ENCODE peak calls at places on chromosomes 16 and 17, in seven cellular contexts. Q, S, H, L, U, T and A are unnamed samples.

GRCh38 chr16:87075319-87075860 is 241.8 kb downstream of the C16orf95 start:
- DNase-seq in Q (no peak), S (no peak), H (no peak), L (no peak), U (no peak), T (no peak), A (no peak)

GRCh38 chr17:4182043-4182442 is 39.0 kb downstream of the CYB5D2 start:
- DNase-seq in Q (peak; percentile 37), S (no peak), H (no peak), L (no peak), U (no peak), T (no peak), A (no peak)

GRCh38 chr16:3022208-3022696 is 1.5 kb downstream of the HCFC1R1 start:
- DNase-seq in Q (peak; percentile 98), S (peak; percentile 88), H (peak; percentile 88), L (peak; percentile 92), U (peak; percentile 91), T (peak; percentile 71), A (peak; percentile 75)

GRCh38 chr16:85829751-85830445 is 30.4 kb downstream of the COX4I1 start:
- DNase-seq in Q (no peak), S (peak; percentile 43), H (no peak), L (no peak), U (peak; percentile 46), T (no peak), A (no peak)

GRCh38 chr17:39753514-39754160 is 15.9 kb downstream of the GRB7 start:
- DNase-seq in Q (peak; percentile 90), S (peak; percentile 72), H (peak; percentile 67), L (no peak), U (peak; percentile 66), T (peak; percentile 67), A (no peak)

GRCh38 chr16:8859913-8860881 is 8.6 kb downstream of the CARHSP1 start:
- DNase-seq in Q (no peak), S (peak; percentile 43), H (no peak), L (no peak), U (no peak), T (no peak), A (no peak)

GRCh38 chr17:53462393-53462811 is 360.3 kb upstream of the KIF2B start:
- DNase-seq in Q (no peak), S (no peak), H (no peak), L (no peak), U (no peak), T (no peak), A (no peak)

GRCh38 chr16:3188925-3189825 is 1.2 kb downstream of the OR1F1 start:
- DNase-seq in Q (peak; percentile 94), S (no peak), H (peak; percentile 58), L (no peak), U (no peak), T (no peak), A (no peak)

GRCh38 chr17:77382356-77382911 is 241.7 kb downstream of the SEC14L1 start:
- DNase-seq in Q (peak; percentile 67), S (no peak), H (no peak), L (no peak), U (no peak), T (peak; percentile 29), A (no peak)

GRCh38 chr17:8488931-8489330 is 53.2 kb downstream of the NDEL1 start:
- DNase-seq in Q (peak; percentile 97), S (no peak), H (no peak), L (no peak), U (peak; percentile 52), T (no peak), A (peak; percentile 95)

GRCh38 chr17:29572691-29573557 is 4.4 kb downstream of the TP53I13 start:
- DNase-seq in Q (peak; percentile 99), S (peak; percentile 53), H (peak; percentile 47), L (peak; percentile 49), U (peak; percentile 80), T (peak; percentile 48), A (no peak)

GRCh38 chr17:2393954-2394749 is 6.7 kb downstream of the MNT start:
- DNase-seq in Q (peak; percentile 27), S (peak; percentile 44), H (peak; percentile 45), L (no peak), U (no peak), T (no peak), A (no peak)

GRCh38 chr16:83113317-83113716 is 486.5 kb downstream of the CDH13 start:
- DNase-seq in Q (peak; percentile 90), S (no peak), H (no peak), L (no peak), U (no peak), T (no peak), A (no peak)

GRCh38 chr16:85286970-85287814 is 174.9 kb upstream of the CIBAR2 start:
- DNase-seq in Q (no peak), S (no peak), H (no peak), L (no peak), U (peak; percentile 32), T (no peak), A (no peak)

GRCh38 chr17:81393684-81394376 is 1.4 kb upstream of the BAHCC1 start:
- DNase-seq in Q (peak; percentile 100), S (peak; percentile 100), H (peak; percentile 100), L (peak; percentile 100), U (peak; percentile 100), T (peak; percentile 21), A (peak; percentile 92)

GRCh38 chr16:937723-938122 is 33.1 kb downstream of the LMF1 start:
- DNase-seq in Q (peak; percentile 67), S (no peak), H (no peak), L (no peak), U (no peak), T (no peak), A (no peak)

GRCh38 chr16:10514369-10515055 is 65.9 kb downstream of the EMP2 start:
- DNase-seq in Q (peak; percentile 80), S (peak; percentile 37), H (peak; percentile 46), L (no peak), U (peak; percentile 31), T (peak; percentile 27), A (peak; percentile 27)

GRCh38 chr17:57782051-57782490 is 37.0 kb upstream of the CCDC182 start:
- DNase-seq in Q (no peak), S (no peak), H (no peak), L (no peak), U (peak; percentile 45), T (no peak), A (no peak)

DNA sequence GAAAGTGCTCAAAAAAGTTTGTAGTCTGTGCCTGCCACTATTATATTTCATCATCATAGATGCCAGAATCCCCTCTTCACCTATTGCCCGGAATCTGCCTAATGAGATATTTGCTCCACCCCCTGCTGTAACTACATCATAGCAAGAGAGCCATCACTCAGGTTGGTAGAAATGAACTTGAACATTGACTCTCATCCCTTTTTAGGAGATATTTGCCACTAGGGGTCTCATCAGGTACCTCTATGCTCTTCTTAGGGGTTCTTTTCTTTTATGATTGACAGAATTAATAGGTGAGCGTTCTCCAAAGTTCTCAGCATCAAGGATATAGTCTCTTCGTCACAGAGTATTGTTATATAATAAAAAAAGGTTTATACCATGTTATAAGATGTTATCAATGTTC is 20.0 kb downstream of the ANKS4B start:
- DNase-seq in Q (no peak), S (no peak), H (no peak), L (no peak), U (no peak), T (no peak), A (no peak)
- TF ChIP-seq CTCF in Q (no peak), S (no peak), H (no peak), L (no peak), U (no peak), T (no peak), A (no peak)

GRCh38 chr17:1124238-1124699 is 55.5 kb downstream of the ABR start:
- DNase-seq in Q (no peak), S (no peak), H (no peak), L (no peak), U (no peak), T (no peak), A (no peak)
- H3K4me3 ChIP-seq in Q (no peak overlapping the region), S (no peak overlapping the region), H (no peak overlapping the region), L (no peak overlapping the region), U (no peak overlapping the region), T (no peak overlapping the region), A (no peak overlapping the region)

GRCh38 chr16:11774065-11774626 is 22.9 kb downstream of the ZC3H7A start:
- DNase-seq in Q (no peak), S (no peak), H (no peak), L (no peak), U (no peak), T (no peak), A (no peak)
- H3K36me3 ChIP-seq in Q (peaks cover 75% of the 10 kb centered on the region), S (no peaks in the 10 kb centered on the region), H (peaks cover 16% of the 10 kb centered on the region), L (peaks cover 13% of the 10 kb centered on the region), U (peaks cover 5% of the 10 kb centered on the region), T (peaks cover 28% of the 10 kb centered on the region), A (peaks cover 12% of the 10 kb centered on the region)

DNA sequence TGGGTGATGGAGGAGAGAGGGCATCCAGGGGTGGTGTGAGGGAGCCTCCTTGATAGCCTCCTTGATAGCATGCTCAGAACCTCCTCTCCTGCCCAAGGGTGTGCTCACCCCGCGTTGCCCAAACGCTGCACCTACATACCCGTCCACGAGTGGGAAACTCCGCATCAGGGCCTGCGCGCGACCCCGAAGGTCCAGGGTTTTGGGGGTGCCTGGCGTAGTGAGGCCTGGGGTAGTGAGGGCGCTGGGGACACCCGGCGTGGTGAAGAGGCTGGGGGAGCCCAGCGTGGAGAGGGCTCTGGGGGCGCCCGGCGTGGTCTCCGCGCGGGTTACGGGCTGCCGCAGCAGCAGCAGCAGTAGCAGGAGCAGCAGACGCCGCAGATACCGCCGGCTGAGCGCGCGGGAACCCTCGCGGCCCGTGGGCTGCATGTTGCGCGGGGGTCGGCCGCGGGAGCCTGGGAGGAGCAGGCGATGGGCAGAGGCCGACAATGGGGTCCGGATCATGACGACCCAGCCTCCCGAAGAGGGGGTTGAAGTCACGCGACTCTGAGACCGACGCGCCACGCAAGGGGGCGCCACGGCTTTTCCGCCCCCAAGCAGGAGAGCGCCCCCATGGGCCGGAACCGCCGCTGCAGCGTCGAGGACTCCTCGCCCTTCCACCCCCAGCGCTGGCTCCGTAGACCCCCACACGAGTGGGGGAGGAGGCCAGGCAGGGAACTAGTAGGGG is at the start of gene DPEP3:
- DNase-seq in Q (peak; percentile 55), S (no peak), H (no peak), L (no peak), U (no peak), T (no peak), A (no peak)
- TF ChIP-seq CTCF in Q (no peak), S (peak; percentile 8), H (no peak), L (no peak), U (no peak), T (no peak), A (peak; percentile 31)

DNA sequence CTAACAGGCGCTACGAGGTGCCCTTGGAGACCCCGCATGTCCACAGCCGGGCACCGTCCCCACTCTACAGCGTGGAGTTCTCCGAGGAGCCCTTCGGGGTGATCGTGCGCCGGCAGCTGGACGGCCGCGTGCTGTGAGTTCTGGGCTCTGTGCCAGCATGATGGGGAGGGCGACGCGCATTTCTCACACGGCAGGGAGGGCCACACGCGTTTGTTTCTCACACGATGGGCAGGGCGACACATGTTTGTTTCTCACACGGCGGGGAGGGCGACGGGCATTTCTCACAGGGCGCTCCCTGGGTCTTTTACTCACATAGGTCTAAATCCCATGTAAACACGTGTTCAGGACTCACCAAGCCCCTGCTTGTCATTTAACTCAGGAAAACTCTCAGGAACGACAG is 4.4 kb downstream of the GAA start:
- DNase-seq in Q (peak; percentile 71), S (peak; percentile 37), H (no peak), L (peak; percentile 35), U (peak; percentile 38), T (no peak), A (no peak)
- H3K4me3 ChIP-seq in Q (no peak overlapping the region), S (no peak overlapping the region), H (no peak overlapping the region), L (no peak overlapping the region), U (no peak overlapping the region), T (no peak overlapping the region), A (no peak overlapping the region)